ENCODE peak calls at places on chromosome 1, in ten cellular contexts. P is H7; E is stimulated activated CD4-positive, alpha-beta T cell treated with anti-CD3 and anti-CD28 coated beads, Interleukin-4, amount 100 ng/mL, for 24 hours; R is GM13976; S is CD4-positive, alpha-beta T cell; L is NCI-H2029 treated with DMSO at 0.1 percent for 48 hours; C is effector CD8-positive, alpha-beta T cell; K is AG04450; M is activated CD8-positive, alpha-beta memory T cell treated with anti-CD3 and anti-CD28 coated beads, Interleukin-2, amount 10 ng/mL, durations not matched to agents 7 days and 5 days; I is heart right ventricle. U is an unnamed sample.

GRCh38 chr1:47627016-47627415 is 189.2 kb downstream of the FOXD2 start:
- DNase-seq in P (peak; percentile 65), E (no peak), R (no peak), S (no peak), L (no peak), C (no peak), K (no peak), M (no peak), I (no peak), U (no peak)

GRCh38 chr1:164638506-164639202 is 79.7 kb downstream of the PBX1 start:
- DNase-seq in P (no peak), E (no peak), R (no peak), S (no peak), L (no peak), C (no peak), K (no peak), M (no peak), I (peak; percentile 59), U (no peak)

GRCh38 chr1:104671684-104672353 is 922.1 kb downstream of the AMY1C start:
- DNase-seq in P (no peak), E (no peak), R (no peak), S (no peak), L (no peak), C (no peak), K (no peak), M (no peak), I (no peak), U (no peak)

GRCh38 chr1:36351222-36351977 is 28.0 kb upstream of the EVA1B start:
- DNase-seq in P (no peak), E (no peak), R (no peak), S (no peak), L (no peak), C (no peak), K (no peak), M (no peak), I (no peak), U (peak; percentile 15)

GRCh38 chr1:80533775-80534314 is 1266.9 kb upstream of the ADGRL2 start:
- DNase-seq in P (no peak), E (no peak), R (no peak), S (no peak), L (no peak), C (no peak), K (no peak), M (no peak), I (no peak), U (no peak)

GRCh38 chr1:16324456-16324890 is 27.8 kb downstream of the FBXO42 start:
- DNase-seq in P (no peak), E (no peak), R (no peak), S (no peak), L (no peak), C (no peak), K (peak; percentile 49), M (no peak), I (peak; percentile 9), U (no peak)

GRCh38 chr1:2414297-2414958 is 2.1 kb upstream of the PEX10 start:
- DNase-seq in P (peak; percentile 98), E (peak; percentile 84), R (peak; percentile 90), S (peak; percentile 67), L (no peak), C (peak; percentile 69), K (peak; percentile 26), M (peak; percentile 91), I (peak; percentile 71), U (peak; percentile 31)

GRCh38 chr1:229842302-229843255 is 216.5 kb downstream of the URB2 start:
- DNase-seq in P (no peak), E (no peak), R (no peak), S (no peak), L (peak; percentile 44), C (no peak), K (no peak), M (no peak), I (no peak), U (no peak)

GRCh38 chr1:6464514-6464836 is 1.5 kb downstream of the TNFRSF25 start:
- DNase-seq in P (peak; percentile 75), E (peak; percentile 59), R (no peak), S (no peak), L (no peak), C (no peak), K (no peak), M (no peak), I (peak; percentile 75), U (no peak)

GRCh38 chr1:153292740-153293479 is 19.8 kb downstream of the PGLYRP3 start:
- DNase-seq in P (peak; percentile 75), E (no peak), R (no peak), S (no peak), L (no peak), C (no peak), K (no peak), M (peak; percentile 30), I (no peak), U (no peak)

GRCh38 chr1:28190337-28190979 is 14.0 kb upstream of the PTAFR start:
- DNase-seq in P (no peak), E (no peak), R (no peak), S (no peak), L (no peak), C (no peak), K (no peak), M (no peak), I (no peak), U (no peak)

GRCh38 chr1:28170036-28170596 is 6.4 kb downstream of the PTAFR start:
- DNase-seq in P (no peak), E (no peak), R (no peak), S (no peak), L (no peak), C (no peak), K (no peak), M (no peak), I (no peak), U (no peak)

GRCh38 chr1:1080122-1080753 is 6.1 kb upstream of the RNF223 start:
- DNase-seq in P (peak; percentile 97), E (no peak), R (peak; percentile 81), S (no peak), L (no peak), C (no peak), K (no peak), M (no peak), I (peak; percentile 50), U (peak; percentile 53)

GRCh38 chr1:25770541-25771245 is 29.3 kb upstream of the SELENON start:
- DNase-seq in P (peak; percentile 41), E (no peak), R (no peak), S (peak; percentile 29), L (no peak), C (no peak), K (no peak), M (no peak), I (no peak), U (no peak)

GRCh38 chr1:165161130-165161529 is 195.4 kb downstream of the LMX1A start:
- DNase-seq in P (no peak), E (no peak), R (no peak), S (no peak), L (no peak), C (no peak), K (no peak), M (no peak), I (no peak), U (no peak)

GRCh38 chr1:21665711-21666571 is 3.2 kb downstream of the RAP1GAP start:
- DNase-seq in P (peak; percentile 39), E (no peak), R (no peak), S (no peak), L (no peak), C (no peak), K (no peak), M (no peak), I (peak; percentile 20), U (no peak)

GRCh38 chr1:162535501-162535900 is 26.0 kb upstream of the UAP1 start:
- DNase-seq in P (no peak), E (no peak), R (no peak), S (no peak), L (no peak), C (no peak), K (peak; percentile 69), M (no peak), I (no peak), U (no peak)

GRCh38 chr1:11740258-11741192 is 4.6 kb downstream of the AGTRAP start:
- DNase-seq in P (no peak), E (peak; percentile 13), R (no peak), S (no peak), L (no peak), C (no peak), K (no peak), M (peak; percentile 83), I (no peak), U (no peak)

GRCh38 chr1:18981242-18981641 is 24.8 kb upstream of the IFFO2 start:
- DNase-seq in P (no peak), E (no peak), R (no peak), S (no peak), L (no peak), C (no peak), K (no peak), M (no peak), I (no peak), U (no peak)

GRCh38 chr1:235011599-235012435 is 116.8 kb downstream of the TOMM20 start:
- DNase-seq in P (no peak), E (peak; percentile 97), R (peak; percentile 83), S (peak; percentile 96), L (no peak), C (peak; percentile 75), K (peak; percentile 99), M (peak; percentile 99), I (peak; percentile 72), U (no peak)